ENCODE peak calls at places on chromosomes 16 and 17, in four cellular contexts. A, U, L and J are unnamed samples. For H3K4me1, the result is how much of the 10 kb centered on the place peaks cover.

GRCh38 chr16:3190949-3191353 is 2.9 kb downstream of the OR1F1 start:
- DNase-seq in A (no peak), U (no peak), L (no peak), J (no peak)

GRCh38 chr16:50625374-50625773 is 55.7 kb downstream of the SNX20 start:
- DNase-seq in A (no peak), U (no peak), L (no peak), J (no peak)

GRCh38 chr17:53640808-53641207 is 181.9 kb upstream of the KIF2B start:
- DNase-seq in A (no peak), U (no peak), L (no peak), J (no peak)

GRCh38 chr17:21686165-21687015 is 5.9 kb upstream of the KCNJ18 start:
- DNase-seq in A (no peak), U (no peak), L (peak), J (no peak)

GRCh38 chr16:82414476-82414875 is 212.3 kb upstream of the CDH13 start:
- DNase-seq in A (no peak), U (no peak), L (no peak), J (no peak)

GRCh38 chr16:85673529-85674417 is 15.0 kb downstream of the GINS2 start:
- DNase-seq in A (no peak), U (peak), L (no peak), J (no peak)

GRCh38 chr17:8124350-8125195 is 667 bp upstream of the HES7 start:
- DNase-seq in A (no peak), U (no peak), L (no peak), J (no peak)

GRCh38 chr17:72501404-72502110 is 380.7 kb downstream of the SOX9 start:
- DNase-seq in A (no peak), U (no peak), L (no peak), J (no peak)

GRCh38 chr16:89973654-89974335 is 25.2 kb downstream of the DEF8 start:
- DNase-seq in A (no peak), U (no peak), L (no peak), J (no peak)

GRCh38 chr17:37570527-37571093 is 38.6 kb downstream of the SYNRG start:
- DNase-seq in A (no peak), U (peak), L (no peak), J (no peak)

GRCh38 chr17:50079334-50080095 is 15.6 kb upstream of the PDK2 start:
- DNase-seq in A (no peak), U (no peak), L (no peak), J (no peak)

GRCh38 chr16:36336-36984 is 16.9 kb downstream of the POLR3K start:
- DNase-seq in A (no peak), U (no peak), L (no peak), J (no peak)

GRCh38 chr17:59916446-59916845 is 23.5 kb downstream of the RPS6KB1 start:
- DNase-seq in A (no peak), U (no peak), L (no peak), J (no peak)

GRCh38 chr16:1401061-1401757 is 13.3 kb downstream of the UNKL start:
- DNase-seq in A (no peak), U (no peak), L (no peak), J (no peak)

GRCh38 chr17:2750721-2751120 is 1.3 kb upstream of the CCDC92B start:
- DNase-seq in A (no peak), U (no peak), L (no peak), J (no peak)

GRCh38 chr16:21643787-21644186 is 8.6 kb downstream of the IGSF6 start:
- DNase-seq in A (no peak), U (no peak), L (no peak), J (no peak)

GRCh38 chr16:17939052-17939673 is 397.4 kb downstream of the NPIPA8 start:
- DNase-seq in A (no peak), U (no peak), L (no peak), J (no peak)

GRCh38 chr16:77330332-77331043 is 104.3 kb downstream of the ADAMTS18 start:
- DNase-seq in A (no peak), U (no peak), L (no peak), J (no peak)

GRCh38 chr16:85698459-85699223 is 9.9 kb upstream of the GINS2 start:
- DNase-seq in A (no peak), U (no peak), L (no peak), J (no peak)

GRCh38 chr17:39665642-39666221 is 583 bp downstream of the TCAP start:
- DNase-seq in A (no peak), U (peak), L (no peak), J (no peak)
- H3K4me1 ChIP-seq in A (under half), U (half or more), L (under half), J (half or more)

GRCh38 chr17:64441772-64442549 is 7.0 kb upstream of the MILR1 start:
- DNase-seq in A (peak), U (no peak), L (peak), J (no peak)
- H3K4me3 ChIP-seq in A (no peak), U (no peak), L (no peak), J (peak)

GRCh38 chr16:67442581-67443255 is 11.8 kb downstream of the HSD11B2 start:
- DNase-seq in A (no peak), U (no peak), L (no peak), J (no peak)

GRCh38 chr16:67443299-67443698 is 12.4 kb downstream of the HSD11B2 start:
- DNase-seq in A (no peak), U (no peak), L (peak), J (no peak)

GRCh38 chr16:67438824-67439393 is 8.0 kb downstream of the HSD11B2 start:
- DNase-seq in A (no peak), U (no peak), L (no peak), J (no peak)

GRCh38 chr16:67441907-67442306 is 11.0 kb downstream of the HSD11B2 start:
- DNase-seq in A (no peak), U (peak), L (no peak), J (no peak)

GRCh38 chr16:67441289-67441753 is 10.4 kb downstream of the HSD11B2 start:
- DNase-seq in A (no peak), U (peak), L (no peak), J (no peak)
- H3K4me1 ChIP-seq in A (under half), U (half or more), L (under half), J (under half)

GRCh38 chr17:31414590-31414918 is 23.1 kb downstream of the RAB11FIP4 start:
- DNase-seq in A (no peak), U (no peak), L (no peak), J (no peak)
- H3K4me3 ChIP-seq in A (no peak), U (no peak), L (no peak), J (no peak)

DNA sequence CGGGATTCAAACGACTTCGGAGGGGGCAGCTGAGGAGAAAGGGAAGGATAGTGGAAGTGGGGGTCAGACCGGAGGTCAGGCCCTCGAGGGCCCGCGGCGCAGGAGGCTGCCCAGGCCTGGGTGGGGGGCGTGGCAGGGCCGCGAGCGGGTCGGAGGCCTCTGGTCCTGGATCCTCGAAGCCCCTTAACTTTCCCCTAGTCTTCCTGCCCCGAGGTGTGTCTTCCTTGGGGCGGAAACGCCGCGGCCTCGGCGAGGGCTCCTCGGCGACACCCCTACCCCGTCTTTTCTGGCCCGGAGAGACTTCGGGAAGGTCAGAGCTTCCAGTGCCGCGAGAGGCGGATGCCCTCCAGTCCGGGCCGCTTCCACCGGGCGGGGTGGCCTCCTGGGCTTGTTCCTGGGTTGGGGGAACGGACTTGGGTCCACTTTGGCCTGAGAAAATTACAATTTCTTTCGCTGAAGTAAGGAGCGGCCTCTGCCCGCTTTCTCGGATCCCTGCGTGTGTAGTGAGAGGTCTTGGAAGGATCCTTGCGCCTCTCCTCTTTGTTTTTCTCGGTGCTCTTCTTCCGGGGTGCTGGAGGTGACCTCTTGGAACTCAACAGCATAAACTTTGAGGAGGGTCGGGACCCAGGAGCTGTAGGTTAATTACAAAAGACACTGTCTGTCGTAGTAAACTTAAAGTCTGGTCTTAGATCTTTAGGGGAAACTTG is 501 bp downstream of the IST1 start:
- DNase-seq in A (no peak), U (peak), L (no peak), J (no peak)
- H3K4me1 ChIP-seq in A (under half), U (half or more), L (under half), J (under half)

DNA sequence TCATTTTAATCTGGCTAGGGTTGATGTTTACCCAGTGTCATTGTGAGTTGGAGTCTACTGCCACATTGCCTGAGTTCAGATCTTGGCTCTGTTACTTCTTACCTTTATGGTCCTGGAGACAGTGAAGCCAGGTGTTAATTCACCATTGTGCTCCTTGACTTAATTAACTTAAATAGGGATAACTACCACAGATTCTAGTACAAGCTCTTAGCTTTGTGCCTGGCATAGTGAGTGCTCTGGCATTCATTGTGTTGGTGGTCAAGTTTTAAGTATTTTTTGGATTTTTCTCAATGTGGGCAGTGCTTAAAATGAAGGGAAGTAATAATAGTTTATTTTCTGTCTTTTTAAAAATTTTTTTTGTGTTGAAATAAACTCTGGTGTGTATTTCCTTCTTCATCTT is 4.6 kb downstream of the HAPSTR1 start:
- DNase-seq in A (no peak), U (no peak), L (no peak), J (no peak)
- H3K4me3 ChIP-seq in A (peak), U (no peak), L (peak), J (peak)

GRCh38 chr17:79802736-79803420 is 6.0 kb upstream of the CBX8 start:
- DNase-seq in A (no peak), U (no peak), L (no peak), J (no peak)
- H3K4me1 ChIP-seq in A (half or more), U (half or more), L (under half), J (under half)

DNA sequence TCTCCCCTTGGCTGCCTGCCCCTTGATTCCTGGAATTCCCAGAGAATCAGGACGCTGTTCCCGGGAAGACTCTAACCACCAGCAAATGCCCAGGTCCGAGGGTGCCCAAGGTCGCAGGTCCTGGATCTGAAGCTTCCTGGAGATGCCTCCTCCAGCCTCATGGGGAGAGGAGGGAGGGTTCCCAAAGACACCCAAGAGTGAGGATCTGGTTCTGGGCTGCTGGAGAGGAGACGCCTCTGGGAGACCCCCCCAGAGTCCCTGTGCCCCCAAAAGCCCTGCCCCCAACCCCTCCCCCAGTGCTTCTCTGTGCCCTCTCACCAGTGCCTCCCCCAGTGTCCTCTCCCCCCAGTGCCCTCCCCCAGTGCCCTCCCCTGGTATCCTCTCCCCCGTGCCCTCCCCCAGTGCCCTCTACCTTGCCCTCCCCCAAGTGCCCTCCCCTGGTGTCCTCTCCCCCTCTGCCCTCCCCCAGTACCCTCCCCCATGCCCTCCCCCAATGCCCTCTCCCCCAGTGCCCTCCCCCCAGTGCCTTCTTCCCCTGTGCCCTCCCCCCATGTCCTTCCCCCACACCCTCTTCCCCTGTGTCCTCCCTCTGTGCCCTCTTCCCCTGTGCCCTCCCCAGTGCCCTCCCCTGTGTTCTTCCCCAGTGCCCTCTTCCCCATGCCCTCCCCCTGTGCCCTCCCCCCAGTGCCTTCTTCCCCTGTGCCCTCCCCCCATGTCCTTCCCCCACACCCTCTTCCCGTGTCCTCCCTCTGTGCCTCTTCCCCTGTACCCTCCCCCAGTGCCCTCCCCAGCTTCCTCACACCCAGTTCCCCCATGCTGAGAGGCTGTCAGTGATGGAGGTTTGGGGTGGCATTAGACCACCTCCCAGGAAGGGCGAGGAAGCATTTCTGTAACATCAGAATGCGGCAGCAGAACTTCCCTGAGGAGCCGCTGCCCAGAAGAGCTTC is 6.3 kb upstream of the SECTM1 start:
- DNase-seq in A (no peak), U (no peak), L (no peak), J (no peak)
- H3K4me3 ChIP-seq in A (no peak), U (no peak), L (peak), J (peak)